ENCODE peak calls at places on chromosomes 2 and 18, in four cellular contexts. H is endothelial cell of umbilical vein, R is mammary epithelial cell, N is HepG2. F is an unnamed sample.

GRCh38 chr18:75220786-75221355 is 10.3 kb downstream of the TSHZ1 start:
- DNase-seq in R (no peak), H (no peak), N (no peak), F (no peak)

GRCh38 chr18:23723121-23723520 is 33.9 kb downstream of the LAMA3 start:
- DNase-seq in H (no peak), R (no peak), N (no peak), F (no peak)

GRCh38 chr2:231781798-231782726 is 980 bp upstream of the PDE6D start:
- DNase-seq in H (peak; percentile 80), R (peak; percentile 69), N (no peak), F (peak; percentile 15)

GRCh38 chr18:34864836-34865497 is 154.9 kb downstream of the DTNA start:
- DNase-seq in R (no peak), N (no peak), H (no peak), F (no peak)

GRCh38 chr2:46683541-46683940 is 204.2 kb downstream of the TMEM247 start:
- DNase-seq in H (no peak), N (no peak), R (no peak), F (no peak)

GRCh38 chr2:20578895-20579825 is 71.7 kb downstream of the HS1BP3 start:
- DNase-seq in R (peak; percentile 97), N (peak; percentile 100), H (peak; percentile 100), F (peak; percentile 76)

GRCh38 chr18:45386256-45386655 is 229.0 kb upstream of the SLC14A2 start:
- DNase-seq in N (peak; percentile 27), H (peak; percentile 2), R (no peak), F (no peak)

GRCh38 chr2:101728865-101729264 is 31.4 kb downstream of the MAP4K4 start:
- DNase-seq in H (no peak), R (no peak), N (no peak), F (no peak)

GRCh38 chr2:15182275-15182674 is 378.9 kb downstream of the NBAS start:
- DNase-seq in R (no peak), H (no peak), N (no peak), F (no peak)

GRCh38 chr18:28281400-28281799 is 104.5 kb upstream of the CDH2 start:
- DNase-seq in N (no peak), H (no peak), R (no peak), F (no peak)

GRCh38 chr2:99737526-99737925 is 247.7 kb upstream of the REV1 start:
- DNase-seq in R (no peak), H (no peak), N (no peak), F (no peak)

GRCh38 chr2:99242151-99242550 is 13.3 kb downstream of the LYG2 start:
- DNase-seq in R (no peak), N (no peak), H (no peak), F (no peak)

GRCh38 chr2:182628901-182629300 is 87.2 kb upstream of the DNAJC10 start:
- DNase-seq in H (no peak), N (no peak), R (no peak), F (no peak)

GRCh38 chr2:182447163-182447562 is 20.3 kb upstream of the PDE1A start:
- DNase-seq in R (no peak), H (no peak), N (no peak), F (no peak)

GRCh38 chr2:190090148-190090547 is 27.6 kb upstream of the MSTN start:
- DNase-seq in R (no peak), H (no peak), N (no peak), F (no peak)

GRCh38 chr2:65880451-65880850 is 448.1 kb upstream of the SPRED2 start:
- DNase-seq in N (no peak), R (no peak), H (no peak), F (no peak)

GRCh38 chr2:177606636-177607035 is 214.1 kb downstream of the AGPS start:
- DNase-seq in H (peak; percentile 36), N (no peak), R (no peak), F (no peak)

GRCh38 chr2:121099329-121100318 is 185.4 kb downstream of the TFCP2L1 start:
- DNase-seq in R (no peak), N (no peak), H (no peak), F (peak; percentile 47)

GRCh38 chr18:76654536-76654935 is 159.5 kb upstream of the ZNF516 start:
- DNase-seq in R (no peak), N (no peak), H (no peak), F (no peak)

GRCh38 chr2:109292377-109292776 is 163.4 kb downstream of the SH3RF3 start:
- DNase-seq in R (no peak), H (no peak), N (no peak), F (no peak)

GRCh38 chr2:152097291-152098032 is 1.4 kb downstream of the CACNB4 start:
- DNase-seq in N (peak; percentile 65), H (peak; percentile 30), R (peak; percentile 57), F (peak; percentile 51)

GRCh38 chr2:152098798-152099654 is at the start of gene CACNB4:
- DNase-seq in N (no peak), H (peak; percentile 16), R (no peak), F (no peak)

GRCh38 chr2:152100961-152101360 is 2.1 kb upstream of the CACNB4 start:
- DNase-seq in H (no peak), R (no peak), N (no peak), F (no peak)

GRCh38 chr2:152098033-152098797 is 629 bp downstream of the CACNB4 start:
- DNase-seq in R (peak; percentile 6), H (no peak), N (no peak), F (peak; percentile 12)

DNA sequence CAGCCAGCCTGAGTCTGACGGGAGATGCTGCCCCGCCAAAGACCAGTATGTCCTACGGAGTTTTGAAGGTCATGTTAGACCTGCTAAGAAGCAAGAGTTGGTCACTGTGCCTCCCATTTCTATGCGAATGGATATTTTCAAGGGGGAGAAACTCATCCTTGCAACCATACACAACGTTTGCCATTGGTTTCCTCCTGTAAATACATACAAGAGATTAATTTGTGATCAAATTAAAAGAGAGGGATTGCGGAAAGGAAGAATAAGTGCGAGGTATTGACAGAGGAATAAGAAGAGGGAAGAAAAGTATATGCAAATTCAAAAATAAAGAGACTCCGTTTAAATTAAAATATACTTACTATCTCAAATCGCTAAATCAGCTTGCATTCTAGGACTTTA is 809 bp upstream of the CACNB4 start:
- DNase-seq in H (no peak), R (no peak), N (no peak), F (no peak)
- TF ChIP-seq EZH2 in H (no peak), R (peak; percentile 9), N (no peak), F (no peak)

GRCh38 chr2:42493468-42493884 is 306 bp downstream of the KCNG3 start:
- DNase-seq in R (no peak), H (no peak), N (no peak), F (peak; percentile 5)
- H3K4me3 ChIP-seq in R (no peak overlapping the region), H (no peak overlapping the region), N (peak overlapping the region; percentile 88), F (peak overlapping the region; percentile 89)

GRCh38 chr2:159516241-159516758 is 100.0 kb downstream of the BAZ2B start:
- DNase-seq in H (peak; percentile 77), R (peak; percentile 80), N (peak; percentile 35), F (peak; percentile 79)
- H3K4me2 ChIP-seq in H (peak overlapping the region; percentile 98), R (peak overlapping the region; percentile 82), N (peak overlapping the region; percentile 72), F (peak overlapping the region; percentile 88)

GRCh38 chr18:10300739-10301138 is 153.7 kb upstream of the APCDD1 start:
- DNase-seq in N (peak; percentile 36), R (no peak), H (no peak), F (no peak)
- TF ChIP-seq EZH2 in N (no peak), R (no peak), H (no peak), F (no peak)

GRCh38 chr2:104939570-104940235 is 85.8 kb downstream of the POU3F3 start:
- DNase-seq in R (no peak), N (no peak), H (no peak), F (no peak)
- H3K4me3 ChIP-seq in R (no peak overlapping the region), N (no peak overlapping the region), H (no peak overlapping the region), F (no peak overlapping the region)

DNA sequence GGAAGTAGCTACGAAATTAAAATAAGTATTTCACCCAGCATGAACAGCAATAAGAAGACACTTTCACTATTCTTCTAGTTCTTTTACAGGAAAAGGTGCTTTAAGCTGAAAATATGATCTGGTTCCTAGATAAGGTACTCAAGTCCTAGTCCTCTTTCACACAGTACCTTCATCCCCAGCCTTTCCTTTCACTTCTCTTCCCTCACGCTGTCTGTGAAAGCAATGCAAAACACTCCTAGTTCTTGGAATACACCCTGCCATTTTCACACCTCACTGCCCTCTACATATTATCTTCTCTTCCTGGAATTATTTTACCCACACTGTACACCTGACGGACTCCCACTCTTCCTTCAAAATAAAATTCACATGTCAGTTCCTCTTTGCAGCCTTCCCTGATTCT is 82.9 kb downstream of the DNAH7 start:
- DNase-seq in H (no peak), R (no peak), N (no peak), F (no peak)
- H3K4me2 ChIP-seq in H (no peak overlapping the region), R (no peak overlapping the region), N (no peak overlapping the region), F (no peak overlapping the region)

DNA sequence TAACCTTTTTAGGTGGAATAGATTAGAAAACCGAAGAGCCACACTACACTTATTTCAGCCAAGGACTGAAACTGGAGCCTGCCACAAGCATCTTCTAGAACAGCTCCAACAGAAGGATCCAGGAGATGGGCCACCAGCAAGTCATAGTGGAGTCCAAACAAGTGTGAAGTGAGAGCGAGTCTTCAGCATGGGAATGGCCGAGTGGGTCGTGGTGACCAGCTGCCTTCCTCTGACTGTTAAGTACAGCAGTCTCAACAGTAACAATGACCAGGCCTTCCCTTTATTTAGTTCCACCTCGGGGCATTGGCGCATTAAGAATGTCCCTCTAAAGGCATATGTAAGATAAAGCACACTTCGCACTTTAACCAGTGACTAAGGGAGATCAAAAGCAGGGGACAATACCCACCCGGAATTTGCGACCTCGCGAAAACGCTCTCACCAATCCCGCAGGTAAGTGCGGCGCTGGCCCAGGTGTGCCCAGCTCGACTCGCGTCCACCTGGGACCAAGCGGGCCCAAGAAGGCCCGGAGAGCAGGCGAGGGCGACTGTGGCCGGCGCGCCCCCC is 1.1 kb downstream of the L3MBTL4 start:
- DNase-seq in R (no peak), N (no peak), H (no peak), F (no peak)
- TF ChIP-seq EZH2 in R (no peak), N (no peak), H (no peak), F (no peak)

DNA sequence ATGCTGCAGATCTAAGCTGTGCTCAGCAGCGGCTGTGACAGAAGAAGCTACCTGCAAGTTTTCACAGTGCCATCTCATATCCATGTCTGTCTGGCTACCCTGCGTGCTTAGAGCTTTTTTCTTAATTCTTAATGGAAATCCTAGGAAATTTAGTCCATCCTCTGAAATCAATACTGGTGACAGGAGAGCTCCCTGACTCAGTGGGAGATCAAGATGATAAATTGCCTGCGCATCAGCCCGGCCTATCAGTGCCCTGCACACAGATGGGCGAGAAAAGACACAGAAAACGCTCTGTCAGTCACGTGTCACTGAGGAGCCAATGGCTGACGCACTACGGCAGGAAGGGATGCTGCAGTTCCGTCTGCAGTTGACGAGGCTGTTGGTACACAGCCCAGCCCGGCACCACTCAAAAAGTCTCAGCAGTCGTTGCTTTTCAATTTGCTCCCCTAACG is 819.6 kb upstream of the FSHR start:
- DNase-seq in N (no peak), R (peak; percentile 2), H (no peak), F (no peak)
- H3K4me3 ChIP-seq in N (peak overlapping the region; percentile 9), R (peak overlapping the region; percentile 10), H (no peak overlapping the region), F (no peak overlapping the region)

GRCh38 chr18:58262581-58262980 is 218.6 kb downstream of the NEDD4L start:
- DNase-seq in R (no peak), N (no peak), H (no peak), F (no peak)
- H3K4me2 ChIP-seq in R (peak overlapping the region; percentile 83), N (no peak overlapping the region), H (peak overlapping the region; percentile 88), F (peak overlapping the region; percentile 74)